ENCODE peak calls at places on chromosomes 11 and 22, in nine cellular contexts. D, W, P, T, M, A, B, R and K are unnamed samples.

GRCh38 chr22:45612451-45612901 is 59.2 kb upstream of the ATXN10 start:
- DNase-seq in D (peak), W (peak), P (peak), T (no peak), M (no peak), A (peak), B (no peak), R (peak), K (peak)

GRCh38 chr22:45608763-45609180 is 62.9 kb upstream of the ATXN10 start:
- DNase-seq in D (peak), W (no peak), P (peak), T (no peak), M (no peak), A (peak), B (peak), R (no peak), K (no peak)

GRCh38 chr11:8593935-8594909 is at the start of gene STK33:
- DNase-seq in D (no peak), W (peak), P (no peak), T (peak), M (peak), A (peak), B (no peak), R (no peak), K (no peak)

GRCh38 chr22:34122064-34122463 is 201.8 kb upstream of the LARGE1 start:
- DNase-seq in D (no peak), W (no peak), P (no peak), T (no peak), M (no peak), A (no peak), B (no peak), R (no peak), K (no peak)

GRCh38 chr11:3840289-3840869 is 380 bp downstream of the RHOG start:
- DNase-seq in D (no peak), W (no peak), P (no peak), T (peak), M (peak), A (peak), B (no peak), R (peak), K (no peak)

GRCh38 chr22:41831828-41832552 is 915 bp upstream of the SREBF2 start:
- DNase-seq in D (no peak), W (no peak), P (peak), T (peak), M (no peak), A (no peak), B (no peak), R (no peak), K (no peak)

GRCh38 chr11:47354913-47355282 is 2.4 kb upstream of the MYBPC3 start:
- DNase-seq in D (no peak), W (no peak), P (no peak), T (no peak), M (no peak), A (no peak), B (no peak), R (no peak), K (no peak)

GRCh38 chr11:86606270-86606848 is 66.1 kb downstream of the ME3 start:
- DNase-seq in D (no peak), W (no peak), P (no peak), T (no peak), M (no peak), A (no peak), B (no peak), R (no peak), K (no peak)

GRCh38 chr22:21657361-21658118 is 8.3 kb upstream of the PPIL2 start:
- DNase-seq in D (peak), W (peak), P (peak), T (peak), M (peak), A (peak), B (peak), R (no peak), K (peak)

GRCh38 chr11:118226294-118226693 is 1.5 kb upstream of the JAML start:
- DNase-seq in D (peak), W (no peak), P (no peak), T (no peak), M (no peak), A (peak), B (no peak), R (no peak), K (no peak)

GRCh38 chr22:31497148-31497938 is 1.0 kb downstream of the SFI1 start:
- DNase-seq in D (no peak), W (no peak), P (no peak), T (no peak), M (no peak), A (no peak), B (peak), R (no peak), K (peak)

GRCh38 chr11:30282289-30282631 is 40.6 kb upstream of the ARL14EP start:
- DNase-seq in D (no peak), W (no peak), P (no peak), T (no peak), M (no peak), A (no peak), B (peak), R (no peak), K (peak)

GRCh38 chr22:46860562-46860961 is 98.1 kb downstream of the TBC1D22A start:
- DNase-seq in D (no peak), W (no peak), P (no peak), T (no peak), M (no peak), A (no peak), B (no peak), R (no peak), K (no peak)

GRCh38 chr11:15163136-15163535 is 48.4 kb downstream of the INSC start:
- DNase-seq in D (peak), W (no peak), P (no peak), T (no peak), M (no peak), A (no peak), B (no peak), R (no peak), K (no peak)

GRCh38 chr22:39289445-39290247 is 29.8 kb downstream of the RPL3 start:
- DNase-seq in D (no peak), W (no peak), P (no peak), T (no peak), M (no peak), A (no peak), B (no peak), R (no peak), K (no peak)

GRCh38 chr11:112004389-112004788 is 20.8 kb upstream of the DLAT start:
- DNase-seq in D (no peak), W (no peak), P (no peak), T (no peak), M (no peak), A (no peak), B (no peak), R (no peak), K (no peak)

GRCh38 chr11:8501838-8502237 is 92.2 kb downstream of the STK33 start:
- DNase-seq in D (no peak), W (no peak), P (no peak), T (no peak), M (no peak), A (no peak), B (no peak), R (no peak), K (no peak)

GRCh38 chr11:63687845-63688244 is 6.5 kb downstream of the RTN3 start:
- DNase-seq in D (no peak), W (no peak), P (no peak), T (no peak), M (no peak), A (no peak), B (no peak), R (no peak), K (no peak)

GRCh38 chr22:43343262-43343988 is at the start of gene SCUBE1:
- DNase-seq in D (no peak), W (peak), P (peak), T (peak), M (peak), A (peak), B (peak), R (no peak), K (peak)

GRCh38 chr22:19174106-19175025 is 4.2 kb downstream of the SLC25A1 start:
- DNase-seq in D (peak), W (no peak), P (peak), T (no peak), M (peak), A (no peak), B (no peak), R (no peak), K (no peak)

GRCh38 chr11:17668166-17668565 is 51.2 kb upstream of the MYOD1 start:
- DNase-seq in D (no peak), W (no peak), P (no peak), T (no peak), M (no peak), A (no peak), B (no peak), R (no peak), K (no peak)

GRCh38 chr11:69234740-69235710 is 58.9 kb upstream of the MYEOV start:
- DNase-seq in D (no peak), W (no peak), P (no peak), T (no peak), M (no peak), A (no peak), B (no peak), R (no peak), K (no peak)

GRCh38 chr11:75557649-75558494 is 4.2 kb upstream of the SERPINH1 start:
- DNase-seq in D (peak), W (peak), P (peak), T (no peak), M (peak), A (peak), B (no peak), R (no peak), K (no peak)

GRCh38 chr11:88421530-88421929 is 84.0 kb upstream of the CTSC start:
- DNase-seq in D (peak), W (no peak), P (peak), T (no peak), M (no peak), A (no peak), B (no peak), R (no peak), K (no peak)

GRCh38 chr11:114987171-114987760 is 308.9 kb downstream of the NXPE2 start:
- DNase-seq in D (no peak), W (no peak), P (no peak), T (no peak), M (no peak), A (no peak), B (no peak), R (no peak), K (no peak)

GRCh38 chr11:125402436-125402835 is 93.6 kb downstream of the FEZ1 start:
- DNase-seq in D (peak), W (no peak), P (peak), T (no peak), M (no peak), A (no peak), B (no peak), R (no peak), K (no peak)

GRCh38 chr11:57662893-57663292 is 5.0 kb upstream of the ZDHHC5 start:
- DNase-seq in D (no peak), W (no peak), P (no peak), T (no peak), M (no peak), A (no peak), B (no peak), R (no peak), K (no peak)

GRCh38 chr22:46131151-46131587 is 19.2 kb upstream of the PPARA start:
- DNase-seq in D (no peak), W (no peak), P (no peak), T (no peak), M (no peak), A (no peak), B (no peak), R (no peak), K (no peak)

GRCh38 chr11:60762851-60763691 is 6.4 kb downstream of the MS4A15 start:
- DNase-seq in D (no peak), W (no peak), P (peak), T (no peak), M (no peak), A (no peak), B (no peak), R (no peak), K (no peak)

GRCh38 chr11:69101100-69101791 is 52.5 kb downstream of the TPCN2 start:
- DNase-seq in D (peak), W (peak), P (peak), T (peak), M (peak), A (peak), B (peak), R (no peak), K (peak)

GRCh38 chr11:94768602-94769511 is 701 bp downstream of the AMOTL1 start:
- DNase-seq in D (no peak), W (peak), P (no peak), T (peak), M (no peak), A (peak), B (no peak), R (no peak), K (no peak)

GRCh38 chr11:104254347-104254746 is 90.4 kb upstream of the PDGFD start:
- DNase-seq in D (no peak), W (no peak), P (peak), T (peak), M (peak), A (no peak), B (no peak), R (no peak), K (no peak)

DNA sequence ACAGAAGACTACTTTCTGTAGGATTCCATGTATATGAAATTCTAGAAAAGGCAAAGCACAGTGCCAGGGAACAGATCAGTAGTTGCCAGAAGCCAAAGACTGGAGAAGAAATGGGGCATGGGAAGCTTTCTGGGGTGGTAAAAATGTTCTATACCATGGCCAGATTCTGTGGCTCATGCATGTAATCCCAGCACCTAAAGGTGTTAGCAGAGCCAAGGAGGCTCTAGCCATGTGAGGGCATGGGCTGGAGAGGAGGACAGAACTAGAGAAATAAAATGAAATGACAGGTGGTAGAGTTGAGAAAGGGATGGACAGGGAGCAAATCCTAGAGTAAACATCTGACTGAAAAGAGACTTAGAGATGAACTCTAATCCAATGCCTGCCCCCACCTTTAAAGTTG is 26.9 kb upstream of the HMGXB4 start:
- DNase-seq in D (no peak), W (no peak), P (no peak), T (no peak), M (no peak), A (no peak), B (no peak), R (no peak), K (no peak)
- H3K4me3 ChIP-seq in D (no peak), W (no peak), P (no peak), T (no peak), M (no peak), A (no peak), B (no peak), R (no peak), K (no peak)

DNA sequence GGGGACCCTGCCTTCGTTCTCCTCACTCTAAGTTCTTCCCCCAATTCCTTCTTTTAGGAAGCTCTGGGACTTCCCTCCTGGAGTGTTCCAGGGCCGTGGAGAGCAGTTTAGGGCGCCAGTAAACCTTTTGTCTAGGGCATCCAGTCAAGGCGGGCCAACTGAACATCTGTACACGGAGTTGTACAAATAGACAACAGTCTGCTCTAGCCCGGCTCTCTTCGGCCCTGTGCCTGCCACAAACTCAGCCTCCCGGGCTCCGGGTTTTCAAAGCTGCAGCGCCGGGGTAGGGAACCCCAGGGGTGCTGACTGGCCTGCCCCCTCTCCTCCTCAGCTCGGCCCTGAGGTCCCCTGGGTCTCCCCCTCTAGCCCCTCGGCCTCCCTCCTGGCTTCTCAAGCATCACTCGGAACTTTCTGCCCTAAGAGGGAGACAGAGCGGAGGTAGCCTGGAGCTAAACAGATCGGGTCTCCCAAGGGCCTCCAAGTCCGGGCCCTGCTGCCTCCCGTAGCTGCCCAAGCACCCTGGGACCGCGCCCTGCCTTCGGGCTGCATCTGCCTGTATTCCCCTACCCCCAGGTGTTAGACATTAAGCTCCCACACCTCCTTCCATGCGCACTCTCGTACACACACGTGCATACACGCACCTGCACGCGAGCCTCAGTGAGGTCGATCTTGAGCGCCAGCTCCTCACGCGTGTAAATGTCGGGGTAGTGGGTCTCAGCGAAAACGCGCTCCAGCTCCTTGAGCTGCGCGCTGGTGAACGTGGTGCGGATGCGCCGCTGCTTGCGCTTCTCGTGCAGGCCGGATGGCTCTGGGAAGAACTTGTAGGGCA is 3.3 kb downstream of the PHOX2A start:
- DNase-seq in D (no peak), W (peak), P (peak), T (no peak), M (no peak), A (no peak), B (no peak), R (no peak), K (no peak)
- H3K4me3 ChIP-seq in D (peak), W (peak), P (no peak), T (peak), M (no peak), A (peak), B (no peak), R (peak), K (peak)

GRCh38 chr11:129267716-129268115 is 75.6 kb upstream of the ARHGAP32 start:
- DNase-seq in D (no peak), W (no peak), P (no peak), T (no peak), M (no peak), A (no peak), B (no peak), R (no peak), K (no peak)
- H3K4me3 ChIP-seq in D (no peak), W (no peak), P (no peak), T (no peak), M (no peak), A (no peak), B (no peak), R (no peak), K (no peak)

GRCh38 chr22:44522526-44523170 is 24.6 kb upstream of the RTL6 start:
- DNase-seq in D (no peak), W (no peak), P (no peak), T (no peak), M (no peak), A (no peak), B (no peak), R (no peak), K (no peak)
- H3K4me3 ChIP-seq in D (no peak), W (no peak), P (no peak), T (no peak), M (no peak), A (no peak), B (no peak), R (no peak), K (no peak)

GRCh38 chr11:130945945-130946344 is 29.7 kb upstream of the SNX19 start:
- DNase-seq in D (peak), W (peak), P (peak), T (no peak), M (no peak), A (no peak), B (no peak), R (peak), K (no peak)

GRCh38 chr11:130947058-130947457 is 30.8 kb upstream of the SNX19 start:
- DNase-seq in D (no peak), W (no peak), P (no peak), T (no peak), M (no peak), A (no peak), B (no peak), R (no peak), K (no peak)

GRCh38 chr11:130947481-130947880 is 31.2 kb upstream of the SNX19 start:
- DNase-seq in D (no peak), W (no peak), P (no peak), T (no peak), M (no peak), A (no peak), B (no peak), R (no peak), K (no peak)

DNA sequence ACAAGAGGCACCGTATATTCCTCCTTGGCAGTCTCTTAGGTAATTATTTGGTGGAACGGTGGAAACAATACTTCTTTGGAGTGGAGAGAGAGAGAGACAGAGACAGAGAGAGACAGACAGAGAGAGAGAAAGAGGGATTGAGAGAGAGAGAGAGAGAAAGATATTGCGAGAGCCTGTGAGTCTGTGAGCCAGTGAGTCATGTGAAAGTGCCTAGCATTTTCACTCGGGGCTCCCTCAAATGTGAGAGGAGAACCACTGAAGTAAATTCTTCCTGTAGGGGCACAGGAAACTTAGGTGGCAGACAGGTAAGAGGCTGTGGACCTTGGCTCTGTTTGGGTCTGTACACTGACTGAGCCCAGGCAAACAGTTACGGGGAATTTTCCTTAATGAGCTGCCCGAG is 31.6 kb upstream of the SNX19 start:
- DNase-seq in D (no peak), W (no peak), P (peak), T (no peak), M (no peak), A (no peak), B (no peak), R (no peak), K (no peak)
- H3K4me3 ChIP-seq in D (no peak), W (no peak), P (no peak), T (no peak), M (no peak), A (no peak), B (no peak), R (no peak), K (no peak)

GRCh38 chr11:32302826-32303225 is 132.5 kb downstream of the WT1 start:
- DNase-seq in D (no peak), W (no peak), P (no peak), T (no peak), M (no peak), A (no peak), B (no peak), R (no peak), K (no peak)

DNA sequence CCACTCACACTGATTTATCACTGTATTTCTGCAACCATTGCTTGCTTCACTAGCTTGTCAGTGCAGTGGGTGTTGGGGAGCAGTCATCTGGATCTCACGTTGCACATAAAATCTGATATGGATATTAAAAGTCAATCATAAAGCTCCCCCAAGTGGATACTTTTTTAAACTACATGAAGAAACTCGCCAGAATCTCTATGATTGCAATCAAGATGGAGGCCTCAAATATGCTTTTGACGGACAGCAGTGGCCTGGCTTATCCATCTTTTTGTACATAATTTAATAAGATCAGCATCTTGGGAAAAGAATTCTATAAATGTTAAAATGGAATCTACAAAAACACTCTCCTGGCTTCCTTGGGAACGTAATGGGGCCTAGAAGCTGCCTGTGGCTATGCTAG is 137.7 kb downstream of the WT1 start:
- DNase-seq in D (peak), W (no peak), P (peak), T (no peak), M (no peak), A (no peak), B (peak), R (no peak), K (no peak)
- H3K4me3 ChIP-seq in D (no peak), W (no peak), P (no peak), T (no peak), M (no peak), A (no peak), B (no peak), R (no peak), K (no peak)